ENCODE peak calls at places on chromosome 16, in nine cellular contexts. M is astrocyte; E is left lung; D is CD4-positive, alpha-beta T cell; R is A549; Y is psoas muscle; C is mucosa of descending colon; T is breast epithelium; F is pancreas. U is an unnamed sample.

GRCh38 chr16:28166394-28167208 is 45.2 kb downstream of the XPO6 start:
- DNase-seq in M (peak; percentile 57), E (no peak), D (no peak), R (no peak), Y (no peak), C (no peak), T (no peak), F (no peak), U (no peak)

GRCh38 chr16:57750796-57751538 is 15.4 kb downstream of the KATNB1 start:
- DNase-seq in M (no peak), E (no peak), D (no peak), R (no peak), Y (no peak), C (peak; percentile 9), T (no peak), F (peak; percentile 55), U (no peak)

GRCh38 chr16:51337662-51338061 is 186.6 kb upstream of the SALL1 start:
- DNase-seq in M (no peak), E (no peak), D (no peak), R (no peak), Y (no peak), C (no peak), T (no peak), F (no peak), U (no peak)

GRCh38 chr16:25126820-25127232 is 15.3 kb downstream of the LCMT1 start:
- DNase-seq in M (peak; percentile 91), E (peak; percentile 55), D (no peak), R (peak; percentile 65), Y (no peak), C (peak; percentile 63), T (no peak), F (no peak), U (peak; percentile 86)

GRCh38 chr16:57023541-57024249 is 34.3 kb downstream of the NLRC5 start:
- DNase-seq in M (no peak), E (no peak), D (peak; percentile 54), R (no peak), Y (no peak), C (no peak), T (no peak), F (no peak), U (no peak)

GRCh38 chr16:51773491-51773890 is 622.4 kb upstream of the SALL1 start:
- DNase-seq in M (no peak), E (no peak), D (no peak), R (no peak), Y (no peak), C (no peak), T (no peak), F (no peak), U (no peak)

GRCh38 chr16:80580109-80580832 is 39.5 kb downstream of the DYNLRB2 start:
- DNase-seq in M (peak; percentile 91), E (no peak), D (peak; percentile 46), R (peak; percentile 4), Y (no peak), C (no peak), T (no peak), F (no peak), U (no peak)

GRCh38 chr16:78505544-78506371 is 406.3 kb downstream of the WWOX start:
- DNase-seq in M (peak; percentile 10), E (peak; percentile 78), D (no peak), R (no peak), Y (peak; percentile 82), C (peak; percentile 41), T (peak; percentile 62), F (no peak), U (peak; percentile 76)

GRCh38 chr16:71467810-71468209 is 5.8 kb upstream of the ZNF23 start:
- DNase-seq in M (peak; percentile 15), E (no peak), D (peak; percentile 21), R (no peak), Y (no peak), C (peak; percentile 41), T (no peak), F (no peak), U (no peak)

GRCh38 chr16:35319536-35320192 is 1860.3 kb downstream of the TP53TG3F start:
- DNase-seq in M (no peak), E (no peak), D (no peak), R (no peak), Y (no peak), C (no peak), T (no peak), F (no peak), U (no peak)
- H3K9me3 ChIP-seq in M (peaks cover 13% of the 10 kb centered on the region), E (peaks cover 10% of the 10 kb centered on the region), D (peaks cover 14% of the 10 kb centered on the region), R (peaks cover 2% of the 10 kb centered on the region), Y (no peaks in the 10 kb centered on the region), C (peaks cover 59% of the 10 kb centered on the region), T (peaks cover 11% of the 10 kb centered on the region), F (no peaks in the 10 kb centered on the region), U (no peaks in the 10 kb centered on the region)

DNA sequence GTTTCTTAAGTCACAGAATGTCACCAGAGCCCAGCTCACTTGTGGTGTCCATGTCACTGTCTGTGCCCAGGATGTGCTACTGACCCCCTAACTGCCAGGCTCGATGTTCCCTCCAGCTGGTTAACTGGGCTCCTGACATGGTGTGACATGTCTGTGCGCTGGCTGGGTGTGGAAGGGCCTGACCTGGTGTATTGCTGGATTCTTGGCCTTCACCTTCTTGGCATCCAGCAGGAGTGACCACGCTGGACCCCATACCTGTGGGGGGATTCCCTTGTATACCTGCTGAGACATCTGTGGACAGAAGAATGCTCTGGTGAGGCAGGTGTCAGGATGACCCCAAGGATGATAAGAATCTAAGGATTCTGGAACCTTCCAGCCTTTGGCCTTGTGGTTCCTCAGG is 1690.1 kb downstream of the TP53TG3F start:
- DNase-seq in M (no peak), E (no peak), D (no peak), R (no peak), Y (no peak), C (no peak), T (no peak), F (no peak), U (no peak)
- H3K9me3 ChIP-seq in M (peaks cover 26% of the 10 kb centered on the region), E (peaks cover 81% of the 10 kb centered on the region), D (peaks cover 35% of the 10 kb centered on the region), R (peaks cover 3% of the 10 kb centered on the region), Y (no peaks in the 10 kb centered on the region), C (peaks cover 84% of the 10 kb centered on the region), T (peaks cover 70% of the 10 kb centered on the region), F (no peaks in the 10 kb centered on the region), U (no peaks in the 10 kb centered on the region)

DNA sequence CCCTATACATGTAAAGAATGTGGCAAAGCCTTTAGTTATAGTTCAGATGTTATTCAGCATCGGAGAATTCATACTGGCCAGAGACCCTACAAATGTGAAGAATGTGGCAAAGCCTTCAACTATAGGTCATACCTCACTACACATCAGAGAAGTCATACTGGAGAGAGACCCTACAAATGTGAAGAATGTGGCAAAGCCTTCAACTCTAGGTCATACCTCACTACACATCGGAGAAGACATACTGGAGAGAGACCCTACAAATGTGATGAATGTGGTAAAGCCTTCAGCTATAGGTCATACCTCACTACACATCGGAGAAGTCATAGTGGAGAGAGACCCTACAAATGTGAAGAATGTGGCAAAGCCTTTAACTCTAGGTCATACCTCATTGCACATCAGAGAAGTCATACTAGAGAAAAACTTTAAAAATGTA is 42.5 kb downstream of the ZNF267 start:
- DNase-seq in M (no peak), E (no peak), D (no peak), R (peak; percentile 16), Y (no peak), C (no peak), T (no peak), F (no peak), U (no peak)
- H3K9me3 ChIP-seq in M (peaks cover 58% of the 10 kb centered on the region), E (peaks cover 100% of the 10 kb centered on the region), D (peaks cover 100% of the 10 kb centered on the region), R (peaks cover 91% of the 10 kb centered on the region), Y (peaks cover 94% of the 10 kb centered on the region), C (peaks cover 99% of the 10 kb centered on the region), T (peaks cover 99% of the 10 kb centered on the region), F (peaks cover 10% of the 10 kb centered on the region), U (peaks cover 76% of the 10 kb centered on the region)

GRCh38 chr16:75172578-75172977 is 24.3 kb downstream of the ZFP1 start:
- DNase-seq in M (no peak), E (no peak), D (no peak), R (no peak), Y (no peak), C (no peak), T (no peak), F (no peak), U (no peak)
- H3K9me3 ChIP-seq in M (peaks cover 59% of the 10 kb centered on the region), E (peaks cover 98% of the 10 kb centered on the region), D (peaks cover 85% of the 10 kb centered on the region), R (peaks cover 97% of the 10 kb centered on the region), Y (peaks cover 55% of the 10 kb centered on the region), C (peaks cover 83% of the 10 kb centered on the region), T (peaks cover 62% of the 10 kb centered on the region), F (no peaks in the 10 kb centered on the region), U (peaks cover 8% of the 10 kb centered on the region)

GRCh38 chr16:1032607-1033006 is 39.9 kb upstream of the SSTR5 start:
- DNase-seq in M (no peak), E (no peak), D (no peak), R (no peak), Y (no peak), C (no peak), T (no peak), F (no peak), U (no peak)

GRCh38 chr16:1029259-1029545 is 43.3 kb upstream of the SSTR5 start:
- DNase-seq in M (no peak), E (no peak), D (no peak), R (no peak), Y (no peak), C (no peak), T (no peak), F (no peak), U (no peak)

GRCh38 chr16:1030381-1030901 is 42.1 kb upstream of the SSTR5 start:
- DNase-seq in M (no peak), E (no peak), D (no peak), R (no peak), Y (no peak), C (no peak), T (no peak), F (peak; percentile 89), U (no peak)

GRCh38 chr16:1033128-1033679 is 39.3 kb upstream of the SSTR5 start:
- DNase-seq in M (no peak), E (no peak), D (no peak), R (no peak), Y (no peak), C (no peak), T (no peak), F (no peak), U (no peak)

DNA sequence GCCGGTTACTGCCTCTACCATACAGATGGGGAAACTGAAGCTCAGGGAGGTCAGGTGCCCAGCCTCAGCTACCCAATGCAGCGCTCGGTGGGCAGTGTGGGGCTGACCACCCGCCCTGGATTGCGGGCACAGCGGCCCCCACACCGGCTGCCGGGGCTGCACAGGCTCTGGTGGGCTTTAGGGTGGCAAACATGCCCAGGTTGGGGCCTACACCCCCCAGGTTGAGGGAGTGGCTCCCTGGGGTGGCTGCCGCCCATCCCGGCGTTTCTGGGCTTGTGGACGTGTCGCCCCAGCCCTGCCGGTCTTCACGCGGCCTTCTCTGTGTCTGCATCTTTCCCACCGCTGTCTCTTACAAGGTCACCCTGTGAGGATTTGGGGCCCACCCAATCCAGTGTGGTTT is 40.9 kb upstream of the SSTR5 start:
- DNase-seq in M (no peak), E (no peak), D (no peak), R (no peak), Y (no peak), C (no peak), T (no peak), F (no peak), U (no peak)
- H3K9me3 ChIP-seq in M (peaks cover 9% of the 10 kb centered on the region), E (no peaks in the 10 kb centered on the region), D (no peaks in the 10 kb centered on the region), R (no peaks in the 10 kb centered on the region), Y (no peaks in the 10 kb centered on the region), C (no peaks in the 10 kb centered on the region), T (no peaks in the 10 kb centered on the region), F (no peaks in the 10 kb centered on the region), U (no peaks in the 10 kb centered on the region)